ENCODE peak calls at places on chromosome 22, in ten cellular contexts. One of them, this sample, is unnamed.

GRCh38 chr22:46604306-46604690 is 15.9 kb upstream of the GRAMD4 start:
- DNase-seq in fibroblast of lung: peak
- DNase-seq in choroid plexus epithelial cell: peak
- DNase-seq in fibroblast of pulmonary artery: no peak
- DNase-seq in Panc1: no peak
- DNase-seq in A549: no peak
- DNase-seq in breast epithelium: no peak
- DNase-seq in bronchial epithelial cell: no peak
- DNase-seq in cardiac fibroblast: peak
- DNase-seq in thyroid gland: no peak
- DNase-seq in this sample: no peak

GRCh38 chr22:44357296-44357961 is 44.7 kb upstream of the SHISAL1 start:
- DNase-seq in cardiac fibroblast: no peak
- DNase-seq in Panc1: no peak
- DNase-seq in bronchial epithelial cell: no peak
- DNase-seq in breast epithelium: no peak
- DNase-seq in thyroid gland: no peak
- DNase-seq in A549: no peak
- DNase-seq in choroid plexus epithelial cell: no peak
- DNase-seq in fibroblast of lung: no peak
- DNase-seq in fibroblast of pulmonary artery: no peak
- DNase-seq in this sample: no peak

GRCh38 chr22:29784451-29785361 is 17.5 kb downstream of the UQCR10 start:
- DNase-seq in fibroblast of lung: peak
- DNase-seq in A549: no peak
- DNase-seq in thyroid gland: peak
- DNase-seq in cardiac fibroblast: peak
- DNase-seq in Panc1: no peak
- DNase-seq in breast epithelium: no peak
- DNase-seq in bronchial epithelial cell: no peak
- DNase-seq in choroid plexus epithelial cell: peak
- DNase-seq in fibroblast of pulmonary artery: peak
- DNase-seq in this sample: no peak

GRCh38 chr22:21865041-21865440 is 2.4 kb downstream of the MAPK1 start:
- DNase-seq in choroid plexus epithelial cell: peak
- DNase-seq in cardiac fibroblast: peak
- DNase-seq in breast epithelium: no peak
- DNase-seq in A549: no peak
- DNase-seq in fibroblast of lung: peak
- DNase-seq in bronchial epithelial cell: peak
- DNase-seq in fibroblast of pulmonary artery: peak
- DNase-seq in Panc1: peak
- DNase-seq in thyroid gland: peak
- DNase-seq in this sample: peak

GRCh38 chr22:42930810-42931420 is 73.8 kb upstream of the ARFGAP3 start:
- DNase-seq in fibroblast of lung: no peak
- DNase-seq in bronchial epithelial cell: peak
- DNase-seq in choroid plexus epithelial cell: no peak
- DNase-seq in fibroblast of pulmonary artery: peak
- DNase-seq in A549: no peak
- DNase-seq in Panc1: no peak
- DNase-seq in cardiac fibroblast: peak
- DNase-seq in thyroid gland: no peak
- DNase-seq in breast epithelium: no peak
- DNase-seq in this sample: no peak

GRCh38 chr22:22752556-22753477 is 108.4 kb downstream of the GGTLC2 start:
- DNase-seq in breast epithelium: no peak
- DNase-seq in choroid plexus epithelial cell: peak
- DNase-seq in bronchial epithelial cell: peak
- DNase-seq in fibroblast of pulmonary artery: peak
- DNase-seq in Panc1: no peak
- DNase-seq in cardiac fibroblast: peak
- DNase-seq in A549: no peak
- DNase-seq in thyroid gland: no peak
- DNase-seq in fibroblast of lung: peak
- DNase-seq in this sample: no peak

GRCh38 chr22:45843030-45843429 is 133.9 kb downstream of the WNT7B start:
- DNase-seq in fibroblast of lung: no peak
- DNase-seq in cardiac fibroblast: no peak
- DNase-seq in fibroblast of pulmonary artery: no peak
- DNase-seq in choroid plexus epithelial cell: no peak
- DNase-seq in breast epithelium: no peak
- DNase-seq in bronchial epithelial cell: no peak
- DNase-seq in A549: no peak
- DNase-seq in Panc1: no peak
- DNase-seq in thyroid gland: no peak
- DNase-seq in this sample: peak

GRCh38 chr22:17271711-17272451 is 52.6 kb upstream of the ADA2 start:
- DNase-seq in Panc1: no peak
- DNase-seq in cardiac fibroblast: no peak
- DNase-seq in thyroid gland: no peak
- DNase-seq in fibroblast of lung: no peak
- DNase-seq in breast epithelium: no peak
- DNase-seq in choroid plexus epithelial cell: no peak
- DNase-seq in A549: no peak
- DNase-seq in bronchial epithelial cell: no peak
- DNase-seq in fibroblast of pulmonary artery: no peak
- DNase-seq in this sample: no peak

GRCh38 chr22:48104786-48105185 is 1342.3 kb downstream of the TBC1D22A start:
- DNase-seq in fibroblast of pulmonary artery: no peak
- DNase-seq in cardiac fibroblast: no peak
- DNase-seq in breast epithelium: no peak
- DNase-seq in choroid plexus epithelial cell: no peak
- DNase-seq in bronchial epithelial cell: no peak
- DNase-seq in Panc1: no peak
- DNase-seq in A549: no peak
- DNase-seq in fibroblast of lung: no peak
- DNase-seq in thyroid gland: no peak
- DNase-seq in this sample: no peak

GRCh38 chr22:46242023-46242422 is 8.1 kb downstream of the CDPF1 start:
- DNase-seq in Panc1: no peak
- DNase-seq in cardiac fibroblast: no peak
- DNase-seq in fibroblast of pulmonary artery: no peak
- DNase-seq in thyroid gland: no peak
- DNase-seq in bronchial epithelial cell: no peak
- DNase-seq in A549: no peak
- DNase-seq in breast epithelium: no peak
- DNase-seq in fibroblast of lung: no peak
- DNase-seq in choroid plexus epithelial cell: no peak
- DNase-seq in this sample: no peak

GRCh38 chr22:30490399-30490798 is 15.1 kb downstream of the SEC14L4 start:
- DNase-seq in thyroid gland: no peak
- DNase-seq in Panc1: no peak
- DNase-seq in choroid plexus epithelial cell: peak
- DNase-seq in breast epithelium: no peak
- DNase-seq in bronchial epithelial cell: no peak
- DNase-seq in cardiac fibroblast: no peak
- DNase-seq in fibroblast of pulmonary artery: no peak
- DNase-seq in fibroblast of lung: no peak
- DNase-seq in A549: no peak
- DNase-seq in this sample: no peak

GRCh38 chr22:28816994-28817530 is 16.7 kb upstream of the XBP1 start:
- DNase-seq in breast epithelium: no peak
- DNase-seq in fibroblast of lung: no peak
- DNase-seq in thyroid gland: no peak
- DNase-seq in choroid plexus epithelial cell: no peak
- DNase-seq in bronchial epithelial cell: no peak
- DNase-seq in A549: no peak
- DNase-seq in fibroblast of pulmonary artery: no peak
- DNase-seq in Panc1: no peak
- DNase-seq in cardiac fibroblast: no peak
- DNase-seq in this sample: no peak

GRCh38 chr22:34897126-34897525 is 168.8 kb upstream of the ISX start:
- DNase-seq in thyroid gland: no peak
- DNase-seq in bronchial epithelial cell: no peak
- DNase-seq in A549: no peak
- DNase-seq in fibroblast of lung: no peak
- DNase-seq in breast epithelium: no peak
- DNase-seq in cardiac fibroblast: no peak
- DNase-seq in Panc1: no peak
- DNase-seq in fibroblast of pulmonary artery: no peak
- DNase-seq in choroid plexus epithelial cell: no peak
- DNase-seq in this sample: no peak

GRCh38 chr22:19902245-19902699 is 39.3 kb upstream of the COMT start:
- DNase-seq in thyroid gland: no peak
- DNase-seq in Panc1: no peak
- DNase-seq in cardiac fibroblast: no peak
- DNase-seq in bronchial epithelial cell: no peak
- DNase-seq in A549: no peak
- DNase-seq in fibroblast of lung: no peak
- DNase-seq in breast epithelium: no peak
- DNase-seq in choroid plexus epithelial cell: no peak
- DNase-seq in fibroblast of pulmonary artery: no peak
- DNase-seq in this sample: no peak

GRCh38 chr22:37808294-37808657 is 542 bp downstream of the GCAT start:
- DNase-seq in bronchial epithelial cell: peak
- DNase-seq in choroid plexus epithelial cell: peak
- DNase-seq in fibroblast of lung: no peak
- DNase-seq in A549: no peak
- DNase-seq in breast epithelium: no peak
- DNase-seq in cardiac fibroblast: peak
- DNase-seq in Panc1: no peak
- DNase-seq in thyroid gland: no peak
- DNase-seq in fibroblast of pulmonary artery: peak
- DNase-seq in this sample: no peak

DNA sequence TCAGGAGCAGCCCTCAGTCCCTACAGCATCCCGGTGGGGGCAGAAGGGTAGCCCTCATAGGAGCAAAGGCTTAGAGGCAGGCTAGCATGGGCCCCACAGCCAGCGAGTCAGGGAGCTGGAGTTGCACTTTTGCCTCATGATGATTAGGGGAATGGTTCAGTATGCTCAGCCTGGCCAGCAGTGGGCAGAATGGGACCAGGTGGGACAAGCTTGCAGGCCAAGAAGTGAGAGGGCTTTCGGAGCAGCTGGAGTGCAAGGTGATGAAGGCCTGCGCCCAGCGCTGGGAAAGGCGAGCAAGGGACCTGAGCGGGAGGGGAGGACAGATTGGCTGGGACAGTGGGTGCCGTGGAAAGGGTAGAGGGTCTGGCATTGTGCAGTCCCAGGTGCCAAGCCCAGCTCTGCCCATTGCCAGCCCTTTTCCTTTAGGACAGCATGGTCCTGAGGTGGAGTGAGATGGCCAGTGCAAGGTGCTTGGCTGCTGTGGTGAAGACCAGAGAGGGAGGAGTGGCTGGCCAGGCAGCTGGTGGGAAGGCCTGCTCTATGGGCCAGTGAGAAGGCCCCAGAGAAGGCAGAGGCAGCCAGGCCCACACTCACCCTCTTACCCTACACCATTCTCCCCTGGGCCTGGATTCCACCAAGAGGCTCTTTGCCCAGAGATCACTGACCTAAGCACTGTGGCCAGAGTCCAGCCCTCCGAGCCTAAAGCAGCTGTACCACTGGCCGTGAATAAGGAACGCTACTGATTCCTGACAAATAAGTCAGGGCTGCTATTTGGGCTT is 47.9 kb upstream of the SUSD2 start:
- DNase-seq in choroid plexus epithelial cell: peak
- DNase-seq in Panc1: no peak
- DNase-seq in breast epithelium: no peak
- DNase-seq in cardiac fibroblast: peak
- DNase-seq in fibroblast of lung: peak
- DNase-seq in thyroid gland: no peak
- DNase-seq in bronchial epithelial cell: no peak
- DNase-seq in fibroblast of pulmonary artery: peak
- DNase-seq in A549: no peak
- DNase-seq in this sample: peak
- TF ChIP-seq CTCF in choroid plexus epithelial cell: peak
- TF ChIP-seq CTCF in Panc1: no peak
- TF ChIP-seq CTCF in breast epithelium: no peak
- TF ChIP-seq CTCF in cardiac fibroblast: peak
- TF ChIP-seq CTCF in fibroblast of lung: peak
- TF ChIP-seq CTCF in thyroid gland: no peak
- TF ChIP-seq CTCF in bronchial epithelial cell: peak
- TF ChIP-seq CTCF in fibroblast of pulmonary artery: peak
- TF ChIP-seq CTCF in A549: no peak
- TF ChIP-seq CTCF in this sample: peak

DNA sequence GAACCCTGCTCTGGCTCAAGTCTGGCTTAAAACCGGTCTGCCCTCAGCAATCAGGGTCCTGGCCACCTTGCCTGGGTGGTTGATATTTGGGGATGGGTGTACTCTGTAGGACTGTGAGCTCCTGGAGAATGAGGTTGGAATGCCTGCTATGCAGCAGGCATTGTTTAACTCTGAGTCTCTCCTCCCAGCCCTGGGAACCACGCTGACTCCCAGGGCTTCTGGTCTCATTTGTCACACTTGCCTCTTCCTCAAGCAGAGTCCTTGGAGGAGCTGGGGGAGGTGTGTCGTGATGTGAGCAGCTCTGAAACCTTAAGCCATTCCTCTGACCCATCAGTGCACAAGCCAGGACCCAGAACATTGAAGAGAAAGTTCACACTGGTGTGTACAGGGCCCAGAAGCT is 340.1 kb downstream of the MN1 start:
- DNase-seq in cardiac fibroblast: peak
- DNase-seq in A549: peak
- DNase-seq in thyroid gland: no peak
- DNase-seq in Panc1: no peak
- DNase-seq in breast epithelium: no peak
- DNase-seq in fibroblast of pulmonary artery: peak
- DNase-seq in bronchial epithelial cell: peak
- DNase-seq in choroid plexus epithelial cell: peak
- DNase-seq in fibroblast of lung: peak
- DNase-seq in this sample: peak
- H3K4me3 ChIP-seq in cardiac fibroblast: no peak
- H3K4me3 ChIP-seq in A549: no peak
- H3K4me3 ChIP-seq in thyroid gland: no peak
- H3K4me3 ChIP-seq in Panc1: no peak
- H3K4me3 ChIP-seq in breast epithelium: no peak
- H3K4me3 ChIP-seq in fibroblast of pulmonary artery: no peak
- H3K4me3 ChIP-seq in bronchial epithelial cell: no peak
- H3K4me3 ChIP-seq in choroid plexus epithelial cell: no peak
- H3K4me3 ChIP-seq in fibroblast of lung: no peak
- H3K4me3 ChIP-seq in this sample: no peak

GRCh38 chr22:40329021-40329456 is 17.3 kb upstream of the ADSL start:
- DNase-seq in choroid plexus epithelial cell: no peak
- DNase-seq in Panc1: no peak
- DNase-seq in breast epithelium: no peak
- DNase-seq in fibroblast of pulmonary artery: no peak
- DNase-seq in fibroblast of lung: no peak
- DNase-seq in thyroid gland: no peak
- DNase-seq in bronchial epithelial cell: no peak
- DNase-seq in cardiac fibroblast: no peak
- DNase-seq in A549: no peak
- DNase-seq in this sample: no peak
- TF ChIP-seq CTCF in choroid plexus epithelial cell: no peak
- TF ChIP-seq CTCF in Panc1: no peak
- TF ChIP-seq CTCF in breast epithelium: no peak
- TF ChIP-seq CTCF in fibroblast of pulmonary artery: no peak
- TF ChIP-seq CTCF in fibroblast of lung: no peak
- TF ChIP-seq CTCF in thyroid gland: no peak
- TF ChIP-seq CTCF in bronchial epithelial cell: no peak
- TF ChIP-seq CTCF in cardiac fibroblast: no peak
- TF ChIP-seq CTCF in A549: no peak
- TF ChIP-seq CTCF in this sample: no peak

DNA sequence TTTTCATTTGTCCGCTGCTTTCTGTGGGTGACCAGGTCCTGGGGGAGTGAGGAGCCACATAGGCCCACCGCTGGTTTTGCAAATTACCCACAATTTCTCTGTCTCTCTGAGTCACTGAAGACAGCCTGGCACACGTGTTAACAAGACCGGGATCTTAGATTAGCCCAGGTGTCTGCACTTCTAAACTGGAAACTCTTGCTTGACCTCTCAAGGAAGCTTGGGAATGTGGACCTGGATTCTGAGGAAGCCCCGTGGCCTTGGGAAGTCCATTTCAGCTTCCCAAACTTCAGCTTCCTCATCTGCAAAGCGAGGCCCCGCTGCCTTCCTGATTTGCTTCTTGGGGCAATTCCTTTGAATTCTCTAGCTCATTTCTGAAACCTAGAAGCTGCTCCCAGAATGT is 119.9 kb downstream of the KIAA1671 start:
- DNase-seq in Panc1: no peak
- DNase-seq in fibroblast of pulmonary artery: no peak
- DNase-seq in cardiac fibroblast: no peak
- DNase-seq in fibroblast of lung: no peak
- DNase-seq in A549: no peak
- DNase-seq in choroid plexus epithelial cell: no peak
- DNase-seq in bronchial epithelial cell: no peak
- DNase-seq in thyroid gland: no peak
- DNase-seq in breast epithelium: no peak
- DNase-seq in this sample: no peak
- H3K4me3 ChIP-seq in Panc1: no peak
- H3K4me3 ChIP-seq in fibroblast of pulmonary artery: no peak
- H3K4me3 ChIP-seq in cardiac fibroblast: no peak
- H3K4me3 ChIP-seq in fibroblast of lung: no peak
- H3K4me3 ChIP-seq in A549: no peak
- H3K4me3 ChIP-seq in choroid plexus epithelial cell: no peak
- H3K4me3 ChIP-seq in bronchial epithelial cell: no peak
- H3K4me3 ChIP-seq in thyroid gland: no peak
- H3K4me3 ChIP-seq in breast epithelium: no peak
- H3K4me3 ChIP-seq in this sample: no peak

This sample was measured in astrocyte of the spinal cord.